ENCODE peak calls at places on chromosomes 3 and 15, in five cellular contexts. U, P, E, D and W are unnamed samples. For H3K4me1, the result is how much of the 10 kb centered on the place peaks cover.

GRCh38 chr15:35986072-35986666 is 440.2 kb upstream of the DPH6 start:
- DNase-seq in U (peak), P (no peak), E (no peak), D (no peak), W (no peak)

GRCh38 chr3:79167651-79168416 is 600.0 kb downstream of the ROBO1 start:
- DNase-seq in U (peak), P (no peak), E (no peak), D (no peak), W (no peak)

GRCh38 chr15:92077353-92078080 is 224.0 kb downstream of the SLCO3A1 start:
- DNase-seq in U (peak), P (peak), E (peak), D (peak), W (peak)

GRCh38 chr3:60076307-60076706 is 1026.5 kb upstream of the CFAP20DC start:
- DNase-seq in U (peak), P (no peak), E (no peak), D (no peak), W (no peak)

GRCh38 chr3:196255776-196256175 is 31.8 kb downstream of the PCYT1A start:
- DNase-seq in U (no peak), P (no peak), E (no peak), D (no peak), W (no peak)

GRCh38 chr15:62035256-62035908 is 24.9 kb downstream of the VPS13C start:
- DNase-seq in U (peak), P (no peak), E (no peak), D (no peak), W (no peak)

GRCh38 chr3:85270488-85270887 is 311.7 kb downstream of the CADM2 start:
- DNase-seq in U (no peak), P (no peak), E (no peak), D (no peak), W (no peak)

GRCh38 chr15:75051161-75051560 is 27.8 kb downstream of the PPCDC start:
- DNase-seq in U (peak), P (no peak), E (no peak), D (no peak), W (no peak)

GRCh38 chr3:132405609-132406299 is 11.5 kb upstream of the DNAJC13 start:
- DNase-seq in U (peak), P (no peak), E (no peak), D (no peak), W (no peak)

GRCh38 chr3:196108075-196108743 is 26.3 kb upstream of the TFRC start:
- DNase-seq in U (no peak), P (peak), E (no peak), D (peak), W (no peak)

GRCh38 chr3:172607305-172608121 is 84.3 kb upstream of the TNFSF10 start:
- DNase-seq in U (peak), P (peak), E (no peak), D (peak), W (no peak)

GRCh38 chr3:194556086-194557056 is 69.6 kb upstream of the ATP13A3 start:
- DNase-seq in U (no peak), P (no peak), E (no peak), D (no peak), W (peak)

GRCh38 chr3:171797265-171797679 is 13.0 kb downstream of the PLD1 start:
- DNase-seq in U (no peak), P (no peak), E (no peak), D (no peak), W (no peak)

GRCh38 chr15:62436235-62436634 is 271.1 kb upstream of the C2CD4B start:
- DNase-seq in U (no peak), P (no peak), E (no peak), D (no peak), W (no peak)

GRCh38 chr3:169662215-169663070 is 1.1 kb downstream of the MECOM start:
- DNase-seq in U (peak), P (peak), E (peak), D (peak), W (peak)

GRCh38 chr3:183502782-183503181 is 52.7 kb downstream of the KLHL6 start:
- DNase-seq in U (peak), P (no peak), E (no peak), D (peak), W (no peak)

GRCh38 chr3:49671291-49672288 is 2.6 kb upstream of the APEH start:
- DNase-seq in U (peak), P (peak), E (peak), D (peak), W (peak)

GRCh38 chr3:12954891-12955650 is 113.7 kb upstream of the RPL32 start:
- DNase-seq in U (peak), P (no peak), E (no peak), D (no peak), W (peak)

GRCh38 chr15:88847144-88847543 is 43.9 kb downstream of the ACAN start:
- DNase-seq in U (no peak), P (no peak), E (no peak), D (no peak), W (no peak)

GRCh38 chr3:113664523-113665094 is 31.8 kb downstream of the USF3 start:
- DNase-seq in U (no peak), P (no peak), E (no peak), D (no peak), W (no peak)

GRCh38 chr3:191393146-191393545 is 62.8 kb upstream of the UTS2B start:
- DNase-seq in U (no peak), P (no peak), E (no peak), D (no peak), W (no peak)

GRCh38 chr3:128378631-128379347 is 87.9 kb downstream of the DNAJB8 start:
- DNase-seq in U (peak), P (no peak), E (no peak), D (no peak), W (no peak)

GRCh38 chr15:68230157-68231100 is 901 bp upstream of the CLN6 start:
- DNase-seq in U (no peak), P (no peak), E (no peak), D (no peak), W (no peak)

GRCh38 chr3:26106119-26106690 is 316.3 kb downstream of the OXSM start:
- DNase-seq in U (no peak), P (no peak), E (no peak), D (no peak), W (no peak)

GRCh38 chr3:192352142-192352541 is 375.2 kb downstream of the FGF12 start:
- DNase-seq in U (no peak), P (no peak), E (no peak), D (no peak), W (no peak)

GRCh38 chr3:161893972-161894371 is 397.4 kb downstream of the OTOL1 start:
- DNase-seq in U (peak), P (no peak), E (no peak), D (no peak), W (no peak)

GRCh38 chr3:173065543-173065970 is 75.5 kb downstream of the SPATA16 start:
- DNase-seq in U (peak), P (no peak), E (no peak), D (no peak), W (no peak)

GRCh38 chr15:96408591-96409183 is 78.2 kb downstream of the NR2F2 start:
- DNase-seq in U (no peak), P (peak), E (no peak), D (no peak), W (no peak)

GRCh38 chr3:135325096-135325495 is 530.0 kb downstream of the EPHB1 start:
- DNase-seq in U (no peak), P (no peak), E (no peak), D (no peak), W (no peak)

GRCh38 chr3:188979669-188980311 is 192.0 kb upstream of the TPRG1 start:
- DNase-seq in U (peak), P (peak), E (no peak), D (peak), W (no peak)

GRCh38 chr3:127859706-127860105 is 37.4 kb upstream of the MGLL start:
- DNase-seq in U (no peak), P (no peak), E (no peak), D (no peak), W (no peak)

GRCh38 chr15:39801641-39802309 is 19.1 kb upstream of the FSIP1 start:
- DNase-seq in U (no peak), P (peak), E (peak), D (peak), W (no peak)

GRCh38 chr3:32686713-32687112 is 1.7 kb downstream of the CNOT10 start:
- DNase-seq in U (no peak), P (no peak), E (no peak), D (no peak), W (no peak)

GRCh38 chr15:79099692-79100091 is 9.1 kb upstream of the RASGRF1 start:
- DNase-seq in U (no peak), P (peak), E (no peak), D (peak), W (no peak)

GRCh38 chr3:87084868-87085267 is 93.9 kb upstream of the VGLL3 start:
- DNase-seq in U (no peak), P (no peak), E (no peak), D (no peak), W (no peak)

DNA sequence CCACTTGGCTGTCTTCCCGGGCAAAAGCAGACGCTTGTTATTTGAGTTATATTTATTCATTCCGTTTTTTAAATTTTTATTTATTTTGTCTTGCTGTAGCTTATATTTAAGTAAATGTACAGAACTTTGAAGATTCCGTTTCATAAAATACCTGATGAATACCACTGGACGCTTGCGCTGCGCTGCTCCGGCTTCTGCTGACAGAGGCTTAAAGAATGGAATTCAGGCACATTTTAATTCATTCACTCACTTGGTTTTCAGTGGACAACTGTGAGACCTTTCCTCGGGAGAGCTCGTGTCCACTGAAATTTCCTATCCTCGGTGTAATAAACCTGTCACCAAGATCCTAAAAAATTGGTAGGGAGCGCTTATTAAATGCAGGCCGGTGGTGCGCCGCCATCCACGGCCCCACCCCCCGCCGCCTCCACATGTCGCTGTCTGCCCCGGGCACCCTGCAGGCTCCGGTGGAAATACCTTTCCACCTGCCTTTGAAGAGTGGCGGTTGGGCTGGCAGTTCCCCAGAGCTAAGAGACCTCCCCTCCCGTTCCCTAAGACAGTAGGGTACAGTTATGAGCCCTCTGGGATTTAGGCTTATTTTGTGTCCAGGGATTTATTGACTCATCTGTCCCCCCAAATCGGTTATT is 62.5 kb upstream of the UBE2E1 start:
- DNase-seq in U (no peak), P (peak), E (no peak), D (peak), W (no peak)
- TF ChIP-seq CTCF in U (no peak), P (peak), E (no peak), D (peak), W (no peak)

DNA sequence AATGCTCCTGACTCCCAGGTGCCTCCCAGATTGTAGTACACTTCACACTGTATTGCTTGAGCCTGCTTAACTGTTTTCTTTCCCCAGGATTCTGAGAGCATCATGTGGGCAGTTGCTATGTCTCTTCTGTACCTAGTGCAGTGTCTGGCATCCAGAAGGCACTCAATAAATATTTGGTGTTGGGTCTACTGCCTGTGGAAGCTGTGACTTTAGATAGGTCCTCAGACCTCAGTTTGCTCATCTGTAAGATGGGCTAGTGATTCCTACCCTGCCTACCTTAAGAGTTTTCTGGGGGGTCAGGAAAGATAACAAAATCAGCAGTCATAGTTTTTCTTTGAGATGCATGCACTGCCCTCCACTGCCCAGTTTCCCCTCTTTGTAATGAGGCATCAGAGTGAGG is 50.5 kb downstream of the ATP2B2 start:
- DNase-seq in U (no peak), P (no peak), E (no peak), D (no peak), W (no peak)
- H3K27ac ChIP-seq in U (no peak), P (no peak), E (no peak), D (no peak), W (no peak)

GRCh38 chr3:14539384-14540208 is 546 bp downstream of the GRIP2 start:
- DNase-seq in U (no peak), P (no peak), E (no peak), D (no peak), W (no peak)
- H3K4me1 ChIP-seq in U (under half), P (under half), E (under half), D (under half), W (under half)

GRCh38 chr3:143674100-143674968 is 173.9 kb downstream of the SLC9A9 start:
- DNase-seq in U (peak), P (peak), E (peak), D (peak), W (peak)
- TF ChIP-seq CTCF in U (peak), P (peak), E (peak), D (peak), W (peak)

GRCh38 chr3:99955773-99956562 is 138.3 kb downstream of the CMSS1 start:
- DNase-seq in U (no peak), P (no peak), E (no peak), D (no peak), W (no peak)
- H3K27ac ChIP-seq in U (no peak), P (no peak), E (peak), D (no peak), W (no peak)

GRCh38 chr3:16824085-16824696 is 60.6 kb upstream of the PLCL2 start:
- DNase-seq in U (no peak), P (no peak), E (no peak), D (no peak), W (no peak)

GRCh38 chr3:16834214-16834613 is 50.5 kb upstream of the PLCL2 start:
- DNase-seq in U (no peak), P (no peak), E (no peak), D (no peak), W (no peak)

GRCh38 chr3:16831846-16832245 is 52.9 kb upstream of the PLCL2 start:
- DNase-seq in U (no peak), P (no peak), E (no peak), D (no peak), W (no peak)

GRCh38 chr3:16825617-16826204 is 59.0 kb upstream of the PLCL2 start:
- DNase-seq in U (no peak), P (no peak), E (no peak), D (no peak), W (no peak)

GRCh38 chr3:16828815-16829214 is 55.9 kb upstream of the PLCL2 start:
- DNase-seq in U (peak), P (peak), E (peak), D (peak), W (no peak)
- H3K4me1 ChIP-seq in U (under half), P (under half), E (under half), D (under half), W (under half)

GRCh38 chr3:908839-909238 is 184.0 kb upstream of the CNTN6 start:
- DNase-seq in U (no peak), P (peak), E (no peak), D (peak), W (no peak)
- TF ChIP-seq CTCF in U (no peak), P (peak), E (no peak), D (peak), W (no peak)

GRCh38 chr3:129597792-129598381 is 8.6 kb downstream of the PLXND1 start:
- DNase-seq in U (peak), P (peak), E (no peak), D (peak), W (no peak)
- H3K27ac ChIP-seq in U (peak), P (no peak), E (peak), D (peak), W (peak)